ENCODE peak calls at places on chromosomes 12 and 14, in four cellular contexts. One of them, this sample, is unnamed.

GRCh38 chr12:31362115-31362758 is 36.3 kb upstream of the SINHCAF start:
- DNase-seq in GM12878: no peak
- DNase-seq in K562: peak; percentile 40
- DNase-seq in HepG2: peak; percentile 66
- DNase-seq in this sample: no peak

GRCh38 chr14:34496679-34497513 is 34.9 kb upstream of the SPTSSA start:
- DNase-seq in GM12878: no peak
- DNase-seq in HepG2: peak; percentile 99
- DNase-seq in K562: peak; percentile 88
- DNase-seq in this sample: peak; percentile 58

GRCh38 chr14:100846309-100846859 is 20.5 kb downstream of the MEG3 start:
- DNase-seq in K562: no peak
- DNase-seq in HepG2: no peak
- DNase-seq in GM12878: no peak
- DNase-seq in this sample: no peak

GRCh38 chr12:115232455-115233156 is 548.6 kb upstream of the TBX3 start:
- DNase-seq in HepG2: no peak
- DNase-seq in K562: no peak
- DNase-seq in GM12878: no peak
- DNase-seq in this sample: no peak

GRCh38 chr12:32577328-32577727 is 101.8 kb upstream of the DNM1L start:
- DNase-seq in GM12878: no peak
- DNase-seq in K562: no peak
- DNase-seq in HepG2: no peak
- DNase-seq in this sample: no peak

GRCh38 chr12:92595663-92596062 is 107.1 kb upstream of the PLEKHG7 start:
- DNase-seq in GM12878: no peak
- DNase-seq in HepG2: no peak
- DNase-seq in K562: no peak
- DNase-seq in this sample: no peak

GRCh38 chr14:24372701-24373416 is 4.9 kb downstream of the NFATC4 start:
- DNase-seq in K562: no peak
- DNase-seq in HepG2: no peak
- DNase-seq in GM12878: no peak
- DNase-seq in this sample: no peak

GRCh38 chr12:10288989-10289388 is 18.7 kb upstream of the KLRD1 start:
- DNase-seq in HepG2: no peak
- DNase-seq in GM12878: no peak
- DNase-seq in K562: no peak
- DNase-seq in this sample: no peak

GRCh38 chr12:97763113-97763512 is 300.5 kb downstream of the RMST start:
- DNase-seq in HepG2: no peak
- DNase-seq in GM12878: no peak
- DNase-seq in K562: no peak
- DNase-seq in this sample: no peak

GRCh38 chr12:122819209-122819805 is 15.9 kb upstream of the HIP1R start:
- DNase-seq in GM12878: no peak
- DNase-seq in K562: no peak
- DNase-seq in HepG2: no peak
- DNase-seq in this sample: no peak

GRCh38 chr12:27119797-27120196 is 37.4 kb upstream of the C12orf71 start:
- DNase-seq in GM12878: no peak
- DNase-seq in K562: no peak
- DNase-seq in HepG2: no peak
- DNase-seq in this sample: no peak

GRCh38 chr12:126233625-126234024 is 1168.4 kb downstream of the AACS start:
- DNase-seq in HepG2: no peak
- DNase-seq in GM12878: no peak
- DNase-seq in K562: no peak
- DNase-seq in this sample: peak; percentile 29

GRCh38 chr12:56220611-56221232 is 1.0 kb downstream of the RNF41 start:
- DNase-seq in HepG2: no peak
- DNase-seq in GM12878: peak; percentile 30
- DNase-seq in K562: peak; percentile 30
- DNase-seq in this sample: no peak

GRCh38 chr12:67833602-67834001 is 155.6 kb upstream of the IFNG-AS1 start:
- DNase-seq in K562: no peak
- DNase-seq in HepG2: no peak
- DNase-seq in GM12878: no peak
- DNase-seq in this sample: no peak

GRCh38 chr14:35247777-35248475 is 44.3 kb upstream of the PSMA6 start:
- DNase-seq in HepG2: no peak
- DNase-seq in K562: no peak
- DNase-seq in GM12878: no peak
- DNase-seq in this sample: no peak

GRCh38 chr12:6177593-6178358 is 22.4 kb upstream of the CD9 start:
- DNase-seq in GM12878: no peak
- DNase-seq in HepG2: no peak
- DNase-seq in K562: no peak
- DNase-seq in this sample: no peak

GRCh38 chr12:3491938-3492867 is 1.2 kb downstream of the PRMT8 start:
- DNase-seq in GM12878: no peak
- DNase-seq in K562: peak; percentile 50
- DNase-seq in HepG2: peak; percentile 2
- DNase-seq in this sample: peak; percentile 86

GRCh38 chr12:96578526-96579125 is 89.2 kb downstream of the CFAP54 start:
- DNase-seq in HepG2: peak; percentile 48
- DNase-seq in GM12878: peak; percentile 57
- DNase-seq in K562: peak; percentile 59
- DNase-seq in this sample: no peak

GRCh38 chr12:67982165-67982563 is 7.1 kb upstream of the IFNG-AS1 start:
- DNase-seq in K562: no peak
- DNase-seq in GM12878: no peak
- DNase-seq in HepG2: no peak
- DNase-seq in this sample: no peak

GRCh38 chr12:110244829-110245228 is 36.2 kb upstream of the ATP2A2 start:
- DNase-seq in HepG2: no peak
- DNase-seq in K562: no peak
- DNase-seq in GM12878: no peak
- DNase-seq in this sample: peak; percentile 82

GRCh38 chr12:107649615-107650014 is 36.0 kb upstream of the PWP1 start:
- DNase-seq in K562: no peak
- DNase-seq in HepG2: no peak
- DNase-seq in GM12878: no peak
- DNase-seq in this sample: no peak

GRCh38 chr12:113133036-113133435 is 2.5 kb downstream of the RASAL1 start:
- DNase-seq in K562: no peak
- DNase-seq in GM12878: no peak
- DNase-seq in HepG2: no peak
- DNase-seq in this sample: no peak

GRCh38 chr14:71742491-71742890 is 189.7 kb upstream of the RGS6 start:
- DNase-seq in K562: no peak
- DNase-seq in GM12878: no peak
- DNase-seq in HepG2: no peak
- DNase-seq in this sample: no peak

GRCh38 chr12:53613821-53614220 is 12.4 kb downstream of the ATF7 start:
- DNase-seq in HepG2: no peak
- DNase-seq in K562: no peak
- DNase-seq in GM12878: no peak
- DNase-seq in this sample: no peak

GRCh38 chr14:94313991-94314655 is 9.0 kb downstream of the SERPINA6 start:
- DNase-seq in HepG2: no peak
- DNase-seq in GM12878: no peak
- DNase-seq in K562: no peak
- DNase-seq in this sample: no peak

GRCh38 chr12:52195065-52195730 is 3.4 kb upstream of the KRT80 start:
- DNase-seq in GM12878: no peak
- DNase-seq in HepG2: no peak
- DNase-seq in K562: peak; percentile 36
- DNase-seq in this sample: no peak

GRCh38 chr14:85415015-85415712 is 114.8 kb upstream of the FLRT2 start:
- DNase-seq in K562: no peak
- DNase-seq in HepG2: peak; percentile 64
- DNase-seq in GM12878: no peak
- DNase-seq in this sample: peak; percentile 45

GRCh38 chr12:53101931-53102781 is 1.1 kb upstream of the SOAT2 start:
- DNase-seq in GM12878: no peak
- DNase-seq in HepG2: peak; percentile 79
- DNase-seq in K562: no peak
- DNase-seq in this sample: no peak

GRCh38 chr14:35400707-35401421 is 3.7 kb downstream of the NFKBIA start:
- DNase-seq in K562: peak; percentile 28
- DNase-seq in GM12878: no peak
- DNase-seq in HepG2: peak; percentile 73
- DNase-seq in this sample: no peak

GRCh38 chr12:21539797-21540196 is 13.7 kb downstream of the SPX start:
- DNase-seq in GM12878: no peak
- DNase-seq in K562: no peak
- DNase-seq in HepG2: no peak
- DNase-seq in this sample: no peak

GRCh38 chr14:53539489-53540126 is 386.5 kb upstream of the DDHD1 start:
- DNase-seq in GM12878: peak; percentile 41
- DNase-seq in K562: peak; percentile 33
- DNase-seq in HepG2: peak; percentile 73
- DNase-seq in this sample: peak; percentile 70

GRCh38 chr12:51163795-51164194 is 9.1 kb downstream of the TFCP2 start:
- DNase-seq in HepG2: no peak
- DNase-seq in K562: no peak
- DNase-seq in GM12878: no peak
- DNase-seq in this sample: no peak

DNA sequence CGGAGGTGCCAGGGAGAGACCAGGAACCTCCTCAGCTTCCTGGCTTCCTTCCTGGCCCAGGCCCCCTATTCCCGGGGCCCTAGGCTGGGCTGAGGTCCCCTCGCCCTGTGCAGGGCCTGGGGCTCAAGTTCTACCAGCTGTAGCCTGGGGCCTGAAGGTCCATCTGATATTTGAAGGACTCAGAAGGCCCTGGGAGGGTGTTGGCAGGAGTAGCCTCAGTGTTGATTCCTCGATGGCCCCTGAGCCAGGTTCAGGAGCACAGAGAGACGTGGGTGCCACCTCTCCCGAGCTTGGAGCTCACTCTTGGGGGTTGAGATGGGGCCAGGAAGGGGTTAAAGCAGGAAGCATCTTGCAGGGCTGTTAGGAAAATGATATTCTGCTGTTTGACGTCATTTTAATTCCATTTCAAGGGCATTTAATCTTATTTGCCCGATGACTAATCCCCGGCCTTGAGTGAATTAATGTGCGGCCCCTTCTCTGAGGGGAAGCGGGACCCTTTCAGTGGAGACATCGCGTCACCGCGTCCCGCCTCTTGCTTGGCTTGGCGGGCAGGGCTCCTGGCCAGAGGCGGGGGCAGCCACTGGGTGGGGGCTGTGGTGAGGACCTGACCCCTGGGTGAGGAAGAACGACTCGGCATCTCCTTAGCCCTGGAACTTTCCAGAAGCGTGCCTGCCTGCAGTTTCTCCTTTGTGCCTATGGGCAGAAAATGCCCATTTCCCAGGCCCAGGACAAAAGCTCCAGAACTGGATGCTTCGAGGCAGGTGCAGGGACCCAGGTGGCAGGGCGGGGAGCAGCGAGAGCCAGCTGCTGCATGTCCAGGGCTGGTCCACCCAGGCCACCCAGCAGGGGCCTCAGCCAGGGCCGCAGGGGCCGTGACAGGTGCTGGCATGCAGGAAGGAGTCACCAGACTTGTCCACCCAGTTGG is 158.3 kb downstream of the KIF26A start:
- DNase-seq in GM12878: no peak
- DNase-seq in K562: no peak
- DNase-seq in HepG2: no peak
- DNase-seq in this sample: no peak
- TF ChIP-seq TAF1 in GM12878: no peak
- TF ChIP-seq TAF1 in K562: no peak
- TF ChIP-seq TAF1 in HepG2: no peak
- TF ChIP-seq TAF1 in this sample: no peak

DNA sequence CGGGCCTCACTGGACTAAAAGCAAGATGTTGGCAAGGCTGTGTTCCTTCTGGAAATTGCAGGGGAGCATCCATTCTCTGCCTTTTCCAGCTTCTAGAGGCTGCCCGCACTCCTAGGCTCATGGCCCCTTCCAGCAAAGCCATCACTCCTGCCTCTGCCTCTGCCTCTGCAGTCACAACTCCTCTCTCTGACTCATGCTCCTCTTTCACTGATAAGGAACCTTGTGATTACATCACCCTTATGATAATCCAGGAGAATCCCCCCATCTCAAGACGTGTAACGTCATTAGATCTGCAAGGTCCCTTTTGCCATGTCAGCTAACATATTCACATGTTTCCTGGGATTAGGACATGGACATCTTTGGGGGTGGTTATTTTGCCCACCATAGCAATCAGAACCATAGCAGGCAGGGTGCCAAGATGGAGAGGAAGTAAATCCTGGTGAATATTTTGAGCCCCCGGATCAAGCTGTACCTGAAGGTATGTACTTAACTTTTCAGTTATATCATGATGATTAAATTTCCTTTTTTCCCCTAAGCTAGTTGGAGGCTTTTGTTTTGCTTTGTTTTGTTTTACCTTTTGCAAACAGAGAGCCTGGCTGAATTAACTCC is 123.6 kb downstream of the SCARB1 start:
- DNase-seq in HepG2: no peak
- DNase-seq in K562: peak; percentile 40
- DNase-seq in GM12878: no peak
- DNase-seq in this sample: no peak
- TF ChIP-seq HDAC2 in HepG2: no peak
- TF ChIP-seq HDAC2 in K562: no peak
- TF ChIP-seq HDAC2 in GM12878: no peak
- TF ChIP-seq HDAC2 in this sample: no peak

DNA sequence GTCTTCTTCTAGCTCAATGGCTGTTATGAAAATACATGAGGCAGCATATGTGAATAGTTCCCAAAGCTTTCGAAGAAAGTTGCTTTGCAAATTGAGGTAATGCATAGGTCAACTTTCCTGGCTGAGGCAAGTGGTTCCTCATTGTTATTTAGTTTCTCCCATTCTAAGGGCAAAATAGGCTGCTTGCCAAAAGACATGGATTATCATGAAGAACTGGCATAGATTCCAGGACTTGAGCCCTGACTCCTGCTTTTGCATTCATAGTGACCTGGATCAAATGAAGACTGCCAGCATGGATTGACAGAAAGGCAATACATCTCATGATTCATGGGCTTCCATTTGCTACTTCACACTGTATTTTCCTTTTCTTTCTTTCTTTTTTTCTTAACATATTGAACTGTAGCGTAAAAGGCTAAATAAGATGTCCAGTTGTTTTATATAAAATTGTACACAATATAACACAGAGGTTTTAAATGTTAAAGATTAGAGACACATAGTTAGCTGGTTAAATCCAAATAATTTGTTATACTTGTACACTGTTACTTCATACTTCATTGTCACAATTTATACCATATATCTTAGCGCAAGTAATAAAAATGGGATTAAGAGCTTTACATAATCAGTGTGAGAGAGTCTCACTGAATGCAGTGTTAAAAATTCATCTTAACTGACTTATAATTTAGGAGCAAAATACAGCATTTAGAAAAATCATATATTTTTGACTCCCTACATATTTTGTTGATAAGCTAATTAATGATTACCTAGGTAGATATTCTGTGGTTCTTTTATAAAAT is 35.9 kb downstream of the LRFN5 start:
- DNase-seq in GM12878: no peak
- DNase-seq in HepG2: no peak
- DNase-seq in K562: no peak
- DNase-seq in this sample: peak; percentile 5
- TF ChIP-seq TAF1 in GM12878: no peak
- TF ChIP-seq TAF1 in HepG2: no peak
- TF ChIP-seq TAF1 in K562: no peak
- TF ChIP-seq TAF1 in this sample: no peak

GRCh38 chr12:49515266-49515665 is 23.6 kb upstream of the KCNH3 start:
- DNase-seq in GM12878: no peak
- DNase-seq in K562: no peak
- DNase-seq in HepG2: no peak
- DNase-seq in this sample: no peak
- TF ChIP-seq HDAC2 in GM12878: no peak
- TF ChIP-seq HDAC2 in K562: no peak
- TF ChIP-seq HDAC2 in HepG2: no peak
- TF ChIP-seq HDAC2 in this sample: no peak